ENCODE peak calls at places on chromosomes 7 and 10, in seven cellular contexts. L is foreskin fibroblast, I is GM13977, J is RWPE1, O is left ventricle myocardium inferior, N is foreskin keratinocyte, E is lower lobe of right lung. X is an unnamed sample.

GRCh38 chr10:35739998-35740397 is 97.9 kb upstream of the FZD8 start:
- DNase-seq in L (no peak), J (peak), N (peak), O (no peak), I (no peak), E (no peak), X (peak)

GRCh38 chr10:68938117-68938516 is 17.9 kb upstream of the DDX21 start:
- DNase-seq in I (no peak), E (no peak), L (no peak), N (no peak), J (no peak), O (no peak), X (no peak)

GRCh38 chr10:86281396-86281795 is 85.2 kb downstream of the GRID1 start:
- DNase-seq in J (no peak), N (no peak), I (no peak), O (no peak), E (no peak), L (no peak), X (no peak)

GRCh38 chr10:31776159-31776558 is 152.5 kb downstream of the ARHGAP12 start:
- DNase-seq in E (no peak), O (no peak), I (no peak), N (no peak), L (no peak), J (no peak), X (no peak)

GRCh38 chr7:151665363-151665762 is 145.7 kb upstream of the RHEB start:
- DNase-seq in L (no peak), I (no peak), N (no peak), E (no peak), O (peak), J (no peak), X (no peak)

GRCh38 chr7:123748171-123748733 is 551 bp downstream of the WASL start:
- DNase-seq in J (peak), N (no peak), O (peak), L (peak), I (peak), E (peak), X (no peak)

GRCh38 chr7:71988176-71988575 is 424.0 kb downstream of the CALN1 start:
- DNase-seq in J (no peak), E (no peak), N (no peak), I (no peak), L (no peak), O (no peak), X (no peak)

GRCh38 chr10:116444527-116445142 is 17.0 kb downstream of the PNLIPRP3 start:
- DNase-seq in I (peak), O (no peak), L (peak), E (no peak), J (peak), N (no peak), X (no peak)

GRCh38 chr10:71081912-71082311 is 130.5 kb upstream of the UNC5B start:
- DNase-seq in N (no peak), J (no peak), E (no peak), I (no peak), O (no peak), L (no peak), X (no peak)

GRCh38 chr7:157000047-157000726 is 10.3 kb downstream of the MNX1 start:
- DNase-seq in L (no peak), J (no peak), I (peak), E (no peak), O (no peak), N (no peak), X (no peak)

GRCh38 chr10:123633106-123633505 is 33.0 kb upstream of the GPR26 start:
- DNase-seq in E (no peak), J (no peak), I (no peak), N (no peak), L (no peak), O (no peak), X (no peak)

GRCh38 chr10:58299580-58299979 is 30.6 kb downstream of the CISD1 start:
- DNase-seq in J (peak), O (no peak), L (peak), E (no peak), I (peak), N (peak), X (no peak)

GRCh38 chr10:2604891-2605290 is 462.5 kb upstream of the PFKP start:
- DNase-seq in O (no peak), E (no peak), N (no peak), L (no peak), I (no peak), J (no peak), X (no peak)

GRCh38 chr7:54907981-54908380 is 110.8 kb upstream of the EGFR start:
- DNase-seq in N (peak), O (no peak), J (peak), I (no peak), L (peak), E (no peak), X (no peak)

GRCh38 chr10:62005281-62005680 is 103.8 kb downstream of the ARID5B start:
- DNase-seq in I (no peak), J (no peak), E (no peak), N (no peak), L (peak), O (no peak), X (no peak)

GRCh38 chr7:134255814-134256213 is 60.9 kb downstream of the SLC35B4 start:
- DNase-seq in N (no peak), I (no peak), O (no peak), L (no peak), J (no peak), E (no peak), X (no peak)
- TF ChIP-seq CTCF in N (peak), I (no peak), O (no peak), L (no peak), J (no peak), E (no peak), X (peak)

DNA sequence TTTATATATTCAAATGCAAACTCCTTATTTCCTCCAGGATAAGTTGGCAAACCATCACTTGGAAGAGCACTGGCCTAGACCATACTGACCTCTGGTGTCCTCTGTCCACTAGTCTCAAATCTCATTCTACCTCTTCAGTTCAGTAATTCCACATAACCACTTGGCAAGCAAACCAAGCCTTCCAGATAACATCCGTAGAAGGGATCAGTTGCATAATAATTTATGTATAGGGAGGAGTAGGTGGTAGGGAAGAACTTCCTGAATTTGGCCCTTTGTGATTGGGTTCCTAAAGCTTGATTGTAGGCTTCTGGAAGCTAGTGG is 55.0 kb downstream of the WAC start:
- DNase-seq in O (no peak), L (peak), E (no peak), J (no peak), I (no peak), N (no peak), X (no peak)
- TF ChIP-seq CTCF in O (peak), L (no peak), E (peak), J (no peak), I (peak), N (no peak), X (peak)

DNA sequence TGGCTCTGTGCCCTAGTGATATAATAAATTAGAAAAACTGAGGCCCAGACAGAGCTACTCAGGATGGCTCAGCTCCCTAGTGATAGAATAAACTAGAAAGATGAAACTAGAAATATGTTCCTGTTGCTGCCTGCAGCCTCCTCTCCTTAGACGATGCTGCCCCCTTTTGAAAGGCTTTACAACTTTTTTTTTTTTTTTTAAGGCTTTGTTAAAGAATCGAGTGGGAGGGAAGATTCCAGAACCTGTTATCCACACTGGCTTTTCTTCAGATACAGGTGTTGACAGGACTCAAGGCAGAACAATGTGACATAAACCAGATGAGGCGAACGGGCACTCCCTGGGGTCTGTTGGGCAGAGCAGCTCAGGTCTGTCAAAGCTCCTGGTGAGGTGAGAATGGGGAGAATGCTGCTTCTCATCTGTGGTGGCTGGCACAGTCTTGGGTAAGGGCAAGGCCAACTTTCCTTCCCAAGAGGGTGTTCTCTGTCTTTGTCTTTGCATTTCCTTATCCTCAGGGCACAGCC is 175.1 kb downstream of the COBL start:
- DNase-seq in E (no peak), N (peak), L (peak), J (peak), O (no peak), I (no peak), X (no peak)
- TF ChIP-seq CTCF in E (peak), N (peak), L (peak), J (peak), O (peak), I (no peak), X (peak)

GRCh38 chr7:31126976-31127375 is 74.9 kb downstream of the ADCYAP1R1 start:
- DNase-seq in N (no peak), J (no peak), L (peak), I (no peak), E (no peak), O (no peak), X (no peak)

GRCh38 chr7:31123726-31124125 is 71.6 kb downstream of the ADCYAP1R1 start:
- DNase-seq in I (no peak), J (no peak), N (no peak), L (no peak), E (no peak), O (no peak), X (no peak)

GRCh38 chr7:31133497-31133896 is 81.4 kb downstream of the ADCYAP1R1 start:
- DNase-seq in O (no peak), L (no peak), I (no peak), N (no peak), J (no peak), E (no peak), X (no peak)

GRCh38 chr7:31125171-31125570 is 73.1 kb downstream of the ADCYAP1R1 start:
- DNase-seq in J (no peak), O (no peak), N (no peak), I (no peak), E (no peak), L (no peak), X (no peak)

GRCh38 chr7:31129067-31129466 is 77.0 kb downstream of the ADCYAP1R1 start:
- DNase-seq in E (no peak), I (no peak), O (no peak), N (no peak), J (no peak), L (no peak), X (no peak)
- TF ChIP-seq CTCF in E (no peak), I (no peak), O (no peak), N (peak), J (no peak), L (no peak), X (peak)

DNA sequence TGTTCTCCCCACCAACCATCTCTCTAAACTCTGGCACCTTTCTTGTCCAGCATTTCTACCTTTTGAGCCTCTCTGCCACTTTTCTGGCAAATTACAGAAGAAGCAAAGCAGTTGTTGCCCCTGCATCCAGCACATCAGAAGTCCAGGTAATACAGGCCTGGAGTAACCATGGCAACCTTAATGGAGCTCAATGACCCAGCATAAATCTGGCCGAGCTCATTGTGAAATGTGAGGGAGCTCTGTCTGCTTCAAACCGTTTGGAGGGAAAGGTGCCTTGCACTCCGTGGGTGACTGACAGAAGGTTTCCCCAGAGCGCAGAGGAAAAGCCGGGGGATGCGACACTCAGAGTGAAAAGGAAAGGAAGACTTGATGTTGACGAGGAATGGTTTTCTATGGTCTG is 74.8 kb downstream of the ADRA2A start:
- DNase-seq in O (no peak), E (no peak), I (no peak), L (no peak), N (no peak), J (no peak), X (no peak)
- TF ChIP-seq CTCF in O (no peak), E (no peak), I (no peak), L (no peak), N (no peak), J (no peak), X (no peak)

GRCh38 chr7:132024290-132024689 is 467.9 kb upstream of the PODXL start:
- DNase-seq in L (no peak), I (no peak), J (no peak), O (no peak), E (no peak), N (no peak), X (no peak)
- TF ChIP-seq CTCF in L (no peak), I (no peak), J (no peak), O (no peak), E (no peak), N (no peak), X (no peak)

GRCh38 chr10:80141696-80142460 is 9.3 kb downstream of the PLAC9 start:
- DNase-seq in N (no peak), E (no peak), J (no peak), L (no peak), I (no peak), O (no peak), X (no peak)
- TF ChIP-seq CTCF in N (no peak), E (no peak), J (no peak), L (no peak), I (no peak), O (no peak), X (no peak)